ENCODE peak calls at places on chromosomes 6 and 20, in four cellular contexts. One of them, this sample, is unnamed.

GRCh38 chr6:5537132-5537531 is 275.8 kb downstream of the FARS2 start:
- DNase-seq in left ventricle myocardium inferior: no peak
- DNase-seq in GM12865: no peak
- DNase-seq in NB4: no peak
- DNase-seq in this sample: no peak

GRCh38 chr6:42260972-42261371 is 43.3 kb upstream of the MRPS10 start:
- DNase-seq in left ventricle myocardium inferior: no peak
- DNase-seq in GM12865: peak; percentile 33
- DNase-seq in NB4: peak; percentile 65
- DNase-seq in this sample: no peak

GRCh38 chr20:18692453-18692852 is 104.6 kb downstream of the DTD1 start:
- DNase-seq in left ventricle myocardium inferior: no peak
- DNase-seq in GM12865: no peak
- DNase-seq in NB4: no peak
- DNase-seq in this sample: peak; percentile 4

GRCh38 chr6:31308050-31308844 is 36.4 kb upstream of the HLA-C start:
- DNase-seq in left ventricle myocardium inferior: no peak
- DNase-seq in GM12865: peak; percentile 88
- DNase-seq in NB4: no peak
- DNase-seq in this sample: peak; percentile 41

GRCh38 chr20:41014557-41015088 is 14.0 kb upstream of the TOP1 start:
- DNase-seq in left ventricle myocardium inferior: no peak
- DNase-seq in GM12865: no peak
- DNase-seq in NB4: no peak
- DNase-seq in this sample: no peak

GRCh38 chr6:69246983-69247382 is 549.8 kb downstream of the LMBRD1 start:
- DNase-seq in left ventricle myocardium inferior: no peak
- DNase-seq in GM12865: no peak
- DNase-seq in NB4: no peak
- DNase-seq in this sample: no peak

GRCh38 chr6:161443868-161444267 is 170.0 kb upstream of the AGPAT4 start:
- DNase-seq in left ventricle myocardium inferior: no peak
- DNase-seq in GM12865: no peak
- DNase-seq in NB4: no peak
- DNase-seq in this sample: no peak

GRCh38 chr6:71289039-71289801 is 609 bp downstream of the OGFRL1 start:
- DNase-seq in left ventricle myocardium inferior: peak; percentile 33
- DNase-seq in GM12865: peak; percentile 62
- DNase-seq in NB4: peak; percentile 58
- DNase-seq in this sample: peak; percentile 33

GRCh38 chr20:14879020-14879697 is 541.7 kb upstream of the FLRT3 start:
- DNase-seq in left ventricle myocardium inferior: no peak
- DNase-seq in GM12865: peak; percentile 47
- DNase-seq in NB4: no peak
- DNase-seq in this sample: peak; percentile 95

GRCh38 chr20:53783768-53784167 is 190.1 kb upstream of the ZNF217 start:
- DNase-seq in left ventricle myocardium inferior: no peak
- DNase-seq in GM12865: no peak
- DNase-seq in NB4: no peak
- DNase-seq in this sample: no peak

DNA sequence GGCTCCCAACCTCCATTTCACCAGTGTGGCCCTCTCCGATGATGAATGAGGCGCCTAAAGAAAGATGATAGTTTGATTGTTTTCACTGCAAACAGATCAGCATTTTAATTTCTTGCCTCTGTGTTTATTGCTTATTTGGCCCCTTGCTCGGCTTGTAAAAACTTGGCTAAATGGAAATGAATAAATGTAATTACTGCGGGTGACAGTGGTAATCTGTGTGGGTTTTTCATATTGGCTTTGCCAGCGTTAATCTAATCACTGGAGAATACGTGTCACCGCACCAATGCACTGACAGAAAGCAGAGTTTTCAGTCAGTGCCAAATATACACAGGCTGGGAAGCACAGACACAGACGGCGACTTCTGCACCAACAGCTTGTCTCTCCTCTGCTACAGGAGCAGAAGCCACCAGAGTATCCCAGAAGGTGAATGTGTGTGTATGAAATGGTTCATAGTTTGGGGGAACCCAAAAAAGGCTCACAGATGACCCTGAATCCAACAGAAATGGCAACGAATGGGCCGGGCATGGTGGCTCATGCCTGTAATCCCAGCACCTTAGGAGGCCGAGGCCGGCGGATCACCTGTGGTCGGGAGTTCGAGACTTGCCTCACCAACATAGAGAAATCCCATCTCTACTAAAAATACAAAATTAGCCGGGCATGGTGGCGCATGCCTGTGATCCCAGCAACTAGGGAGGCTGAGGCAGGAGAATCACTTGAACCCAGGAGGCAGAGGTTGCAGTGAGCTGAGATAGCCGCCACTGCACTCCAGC is 534.0 kb downstream of the PKHD1 start:
- DNase-seq in left ventricle myocardium inferior: no peak
- DNase-seq in GM12865: no peak
- DNase-seq in NB4: no peak
- DNase-seq in this sample: no peak
- H3K4me3 ChIP-seq in left ventricle myocardium inferior: no peak overlapping the region
- H3K4me3 ChIP-seq in GM12865: no peak overlapping the region
- H3K4me3 ChIP-seq in NB4: no peak overlapping the region
- H3K4me3 ChIP-seq in this sample: no peak overlapping the region

GRCh38 chr6:81752969-81753708 is 658 bp upstream of the TENT5A start:
- DNase-seq in left ventricle myocardium inferior: peak; percentile 96
- DNase-seq in GM12865: peak; percentile 83
- DNase-seq in NB4: peak; percentile 95
- DNase-seq in this sample: peak; percentile 78
- TF ChIP-seq CTCF in left ventricle myocardium inferior: peak; percentile 14
- TF ChIP-seq CTCF in GM12865: no peak
- TF ChIP-seq CTCF in NB4: peak; percentile 15
- TF ChIP-seq CTCF in this sample: no peak

DNA sequence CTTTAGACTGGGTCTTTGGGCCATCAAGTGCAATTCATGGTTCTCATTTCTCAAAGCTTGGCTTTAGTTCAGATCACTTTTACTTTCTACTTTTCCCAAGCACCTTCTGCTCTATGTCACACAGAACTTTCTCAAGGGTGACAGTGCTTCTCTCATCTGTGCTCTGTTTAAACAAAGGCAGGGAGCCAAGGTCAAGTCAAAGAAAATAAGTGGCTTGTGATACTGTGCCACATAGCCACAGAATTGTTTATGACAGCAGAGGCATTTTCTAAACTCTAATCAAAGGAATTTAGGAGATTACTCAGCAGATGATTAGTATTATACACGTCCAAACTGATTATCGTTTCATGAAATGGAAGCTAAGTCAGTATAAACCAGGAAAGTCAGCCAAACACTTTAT is 348.0 kb downstream of the HDGFL1 start:
- DNase-seq in left ventricle myocardium inferior: no peak
- DNase-seq in GM12865: no peak
- DNase-seq in NB4: no peak
- DNase-seq in this sample: no peak
- H3K4me3 ChIP-seq in left ventricle myocardium inferior: no peak overlapping the region
- H3K4me3 ChIP-seq in GM12865: no peak overlapping the region
- H3K4me3 ChIP-seq in NB4: no peak overlapping the region
- H3K4me3 ChIP-seq in this sample: no peak overlapping the region

DNA sequence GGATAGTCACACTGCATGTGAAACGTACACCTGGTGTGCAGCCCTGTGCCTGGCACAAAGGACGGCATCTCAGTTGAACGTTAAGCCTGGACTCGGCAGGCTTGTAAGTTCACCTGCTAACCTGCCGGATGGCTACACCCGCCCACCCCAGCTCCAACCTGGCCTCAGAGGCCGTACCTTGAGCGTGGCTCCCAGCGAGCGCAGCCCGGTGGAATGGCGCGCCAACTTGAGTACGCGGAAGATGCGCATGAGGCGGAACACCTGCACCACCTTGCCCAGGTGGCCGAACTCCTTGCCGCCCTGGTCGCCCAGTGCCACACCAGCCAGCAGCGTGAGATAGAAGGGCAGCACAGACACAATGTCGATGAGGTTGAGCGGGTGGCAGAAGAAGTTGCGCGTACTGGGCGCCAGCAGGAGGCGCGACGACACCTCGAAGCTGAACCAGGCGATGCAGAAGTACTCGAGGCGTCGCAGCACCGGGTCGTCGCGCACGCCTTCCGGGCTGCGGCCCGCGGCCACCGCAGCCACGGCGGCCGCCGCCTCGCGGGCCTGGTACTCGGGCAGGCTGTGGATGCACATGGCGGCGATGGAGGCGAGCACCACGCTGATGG is 3.3 kb downstream of the KCNS1 start:
- DNase-seq in left ventricle myocardium inferior: no peak
- DNase-seq in GM12865: peak; percentile 45
- DNase-seq in NB4: peak; percentile 72
- DNase-seq in this sample: peak; percentile 69
- TF ChIP-seq CTCF in left ventricle myocardium inferior: peak; percentile 33
- TF ChIP-seq CTCF in GM12865: peak; percentile 16
- TF ChIP-seq CTCF in NB4: peak; percentile 34
- TF ChIP-seq CTCF in this sample: peak; percentile 49